ENCODE peak calls at places on chromosome 2, in nine cellular contexts. I is upper lobe of left lung, O is lung, W is adrenal gland, S is tibial artery, R is mucosa of descending colon, J is neural progenitor cell, A is upper lobe of right lung, Y is left ventricle myocardium inferior. D is an unnamed sample. For H3K4me1, the result is how much of the 10 kb centered on the place peaks cover.

GRCh38 chr2:143334837-143335236 is 205.6 kb downstream of the ARHGAP15 start:
- DNase-seq in I (no peak), O (no peak), W (no peak), S (no peak), R (no peak), J (no peak), A (no peak), Y (no peak), D (no peak)

GRCh38 chr2:72236445-72237067 is 88.9 kb upstream of the CYP26B1 start:
- DNase-seq in I (no peak), O (no peak), W (peak), S (no peak), R (no peak), J (no peak), A (no peak), Y (no peak), D (no peak)

GRCh38 chr2:151481744-151482143 is 72.0 kb downstream of the RIF1 start:
- DNase-seq in I (no peak), O (no peak), W (no peak), S (no peak), R (no peak), J (no peak), A (no peak), Y (no peak), D (no peak)

GRCh38 chr2:85394256-85394655 is 15.9 kb downstream of the CAPG start:
- DNase-seq in I (no peak), O (no peak), W (peak), S (peak), R (no peak), J (no peak), A (peak), Y (no peak), D (no peak)

GRCh38 chr2:11155326-11156059 is at the start of gene SLC66A3:
- DNase-seq in I (no peak), O (no peak), W (no peak), S (no peak), R (no peak), J (peak), A (no peak), Y (no peak), D (no peak)

GRCh38 chr2:201909961-201910361 is 103.6 kb downstream of the CDK15 start:
- DNase-seq in I (no peak), O (no peak), W (no peak), S (no peak), R (no peak), J (no peak), A (no peak), Y (no peak), D (no peak)

GRCh38 chr2:205705511-205706397 is 23.5 kb downstream of the NRP2 start:
- DNase-seq in I (no peak), O (no peak), W (no peak), S (no peak), R (no peak), J (no peak), A (no peak), Y (no peak), D (no peak)

GRCh38 chr2:232653441-232653840 is 20.0 kb downstream of the EFHD1 start:
- DNase-seq in I (no peak), O (no peak), W (no peak), S (no peak), R (no peak), J (peak), A (no peak), Y (no peak), D (no peak)

GRCh38 chr2:127115471-127116199 is 8.7 kb upstream of the BIN1 start:
- DNase-seq in I (peak), O (no peak), W (no peak), S (no peak), R (no peak), J (no peak), A (no peak), Y (no peak), D (no peak)

GRCh38 chr2:25339791-25340339 is 1.9 kb downstream of the DNMT3A start:
- DNase-seq in I (peak), O (no peak), W (peak), S (peak), R (peak), J (peak), A (no peak), Y (peak), D (peak)

GRCh38 chr2:25342372-25343186 is 854 bp upstream of the DNMT3A start:
- DNase-seq in I (peak), O (peak), W (peak), S (peak), R (peak), J (peak), A (peak), Y (peak), D (peak)

GRCh38 chr2:25340340-25340886 is 1.3 kb downstream of the DNMT3A start:
- DNase-seq in I (no peak), O (no peak), W (peak), S (peak), R (peak), J (peak), A (no peak), Y (peak), D (peak)

GRCh38 chr2:25341753-25342371 is at the start of gene DNMT3A:
- DNase-seq in I (no peak), O (peak), W (peak), S (peak), R (peak), J (peak), A (peak), Y (peak), D (peak)

GRCh38 chr2:25341031-25341727 is 546 bp downstream of the DNMT3A start:
- DNase-seq in I (no peak), O (no peak), W (no peak), S (peak), R (peak), J (no peak), A (no peak), Y (peak), D (peak)
- TF ChIP-seq CTCF in I (no peak), O (no peak), W (no peak), S (no peak), R (no peak), J (no peak), A (no peak), Y (no peak), D (no peak)

GRCh38 chr2:55165567-55165966 is 66.5 kb downstream of the CLHC1 start:
- DNase-seq in I (peak), O (no peak), W (no peak), S (no peak), R (no peak), J (no peak), A (no peak), Y (no peak), D (no peak)
- H3K4me1 ChIP-seq in I (half or more), O (under half), W (under half), S (half or more), R (under half), J (under half), A (half or more), Y (under half), D (under half)

GRCh38 chr2:136117391-136117841 is 533 bp downstream of the CXCR4 start:
- DNase-seq in I (no peak), O (peak), W (peak), S (no peak), R (peak), J (peak), A (peak), Y (peak), D (no peak)
- TF ChIP-seq CTCF in I (no peak), O (no peak), W (no peak), S (no peak), R (no peak), J (peak), A (peak), Y (no peak), D (no peak)

DNA sequence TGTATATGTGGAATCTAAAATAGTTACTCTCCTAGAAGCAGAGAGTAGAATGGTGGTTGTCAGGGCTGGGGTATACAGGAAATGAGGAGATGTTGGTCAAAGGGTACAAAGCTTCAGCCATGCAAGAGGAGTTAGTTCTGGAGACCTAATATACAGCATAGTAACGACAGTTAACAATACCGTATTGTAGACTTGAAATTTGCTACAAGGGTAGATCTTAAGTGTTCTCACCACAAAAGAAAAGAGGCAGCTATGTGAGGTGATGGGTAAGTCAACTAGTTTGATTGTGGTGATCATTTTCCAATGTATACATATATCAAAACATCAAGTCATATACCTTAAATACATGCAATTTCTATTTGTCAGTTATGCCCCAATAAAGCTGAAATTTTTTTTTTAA is 98.2 kb upstream of the CYP1B1 start:
- DNase-seq in I (no peak), O (no peak), W (no peak), S (no peak), R (no peak), J (no peak), A (no peak), Y (no peak), D (no peak)
- H3K4me1 ChIP-seq in I (under half), O (under half), W (under half), S (under half), R (under half), J (under half), A (under half), Y (under half), D (under half)

DNA sequence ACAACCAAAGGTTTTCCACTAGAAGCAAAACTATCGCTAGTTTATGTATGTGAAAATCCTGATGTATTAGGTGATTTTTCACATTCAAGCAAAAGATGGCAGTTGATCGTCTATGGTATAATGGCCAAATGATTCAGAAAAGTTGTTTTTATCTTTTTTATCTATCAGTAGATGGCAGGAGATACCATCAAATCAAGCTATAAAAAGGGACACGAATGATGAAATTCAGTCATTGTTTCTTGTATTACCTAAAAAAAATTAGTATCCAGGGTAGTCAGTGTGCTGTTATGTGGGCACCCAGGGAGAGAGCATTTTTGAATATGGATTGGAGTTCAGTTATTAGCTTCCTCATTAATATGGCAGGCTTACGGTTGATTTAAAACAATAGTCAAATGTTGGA is 22.9 kb upstream of the CAVIN2 start:
- DNase-seq in I (no peak), O (no peak), W (no peak), S (no peak), R (no peak), J (no peak), A (no peak), Y (no peak), D (no peak)
- TF ChIP-seq CTCF in I (no peak), O (no peak), W (no peak), S (no peak), R (no peak), J (no peak), A (no peak), Y (no peak), D (no peak)

GRCh38 chr2:239236043-239236807 is 164.6 kb downstream of the HDAC4 start:
- DNase-seq in I (no peak), O (no peak), W (no peak), S (peak), R (peak), J (no peak), A (no peak), Y (no peak), D (peak)
- H3K4me1 ChIP-seq in I (under half), O (under half), W (under half), S (under half), R (under half), J (under half), A (under half), Y (under half), D (under half)

D was measured in ovary.